ENCODE peak calls at places on chromosomes 13 and 19, in nine cellular contexts. K is NCI-H1436; B is activated T-cell treated with anti-CD3 and anti-CD28 coated beads for 48 hours; X is NB4; Z is stimulated activated CD4-positive, alpha-beta T cell treated with anti-CD3 and anti-CD28 coated beads, Interleukin-2, amount 100 ng/mL, for 48 hours; F is AG04450; A is hypothalamus; I is iPS DF 6.9; D is left ventricle myocardium inferior. Q is an unnamed sample.

GRCh38 chr13:99572921-99573320 is 71.6 kb downstream of the TM9SF2 start:
- DNase-seq in K (no peak), B (no peak), X (peak), Z (no peak), F (no peak), A (no peak), I (no peak), D (no peak), Q (no peak)

GRCh38 chr13:59584902-59585670 is 578.6 kb downstream of the DIAPH3 start:
- DNase-seq in K (no peak), B (no peak), X (no peak), Z (no peak), F (no peak), A (no peak), I (no peak), D (no peak), Q (no peak)

GRCh38 chr13:40283666-40284065 is 382.8 kb downstream of the FOXO1 start:
- DNase-seq in K (no peak), B (no peak), X (no peak), Z (no peak), F (no peak), A (no peak), I (no peak), D (no peak), Q (no peak)

GRCh38 chr13:63446329-63446728 is 2030.7 kb upstream of the PCDH20 start:
- DNase-seq in K (no peak), B (no peak), X (no peak), Z (no peak), F (no peak), A (no peak), I (no peak), D (no peak), Q (no peak)

GRCh38 chr13:99813346-99814095 is 158.0 kb downstream of the ZIC5 start:
- DNase-seq in K (no peak), B (no peak), X (no peak), Z (no peak), F (no peak), A (no peak), I (no peak), D (no peak), Q (no peak)

GRCh38 chr19:49950956-49951526 is 9.9 kb downstream of the SIGLEC11 start:
- DNase-seq in K (no peak), B (no peak), X (no peak), Z (no peak), F (no peak), A (no peak), I (no peak), D (no peak), Q (no peak)

GRCh38 chr19:12913011-12913561 is 6.0 kb downstream of the SYCE2 start:
- DNase-seq in K (peak), B (no peak), X (no peak), Z (no peak), F (peak), A (peak), I (no peak), D (peak), Q (peak)

GRCh38 chr19:43439183-43440063 is 24.7 kb downstream of the TEX101 start:
- DNase-seq in K (no peak), B (no peak), X (peak), Z (no peak), F (no peak), A (no peak), I (no peak), D (no peak), Q (no peak)

GRCh38 chr13:44024496-44025155 is 144.9 kb downstream of the LACC1 start:
- DNase-seq in K (no peak), B (no peak), X (no peak), Z (no peak), F (no peak), A (no peak), I (no peak), D (no peak), Q (no peak)